ENCODE peak calls at places on chromosomes 1 and 21, in ten cellular contexts. One of them, this sample, is unnamed.

GRCh38 chr1:92030701-92031107 is 919 bp downstream of the EPHX4 start:
- DNase-seq in IMR-90: peak
- DNase-seq in CD8-positive, alpha-beta T cell: no peak
- DNase-seq in ascending aorta: no peak
- DNase-seq in left ventricle myocardium inferior: no peak
- DNase-seq in coronary artery: no peak
- DNase-seq in mammary epithelial cell: peak
- DNase-seq in A673: peak
- DNase-seq in psoas muscle: no peak
- DNase-seq in ovary: no peak
- DNase-seq in this sample: no peak

GRCh38 chr1:966603-967295 is 467 bp downstream of the PLEKHN1 start:
- DNase-seq in IMR-90: peak
- DNase-seq in CD8-positive, alpha-beta T cell: peak
- DNase-seq in ascending aorta: peak
- DNase-seq in left ventricle myocardium inferior: no peak
- DNase-seq in coronary artery: no peak
- DNase-seq in mammary epithelial cell: peak
- DNase-seq in A673: peak
- DNase-seq in psoas muscle: peak
- DNase-seq in ovary: no peak
- DNase-seq in this sample: peak

GRCh38 chr1:206903687-206904086 is 6.4 kb downstream of the IL24 start:
- DNase-seq in IMR-90: peak
- DNase-seq in CD8-positive, alpha-beta T cell: no peak
- DNase-seq in ascending aorta: no peak
- DNase-seq in left ventricle myocardium inferior: no peak
- DNase-seq in coronary artery: no peak
- DNase-seq in mammary epithelial cell: no peak
- DNase-seq in A673: no peak
- DNase-seq in psoas muscle: no peak
- DNase-seq in ovary: no peak
- DNase-seq in this sample: no peak

GRCh38 chr1:62232885-62233284 is 38.2 kb downstream of the L1TD1 start:
- DNase-seq in IMR-90: no peak
- DNase-seq in CD8-positive, alpha-beta T cell: no peak
- DNase-seq in ascending aorta: no peak
- DNase-seq in left ventricle myocardium inferior: no peak
- DNase-seq in coronary artery: no peak
- DNase-seq in mammary epithelial cell: peak
- DNase-seq in A673: no peak
- DNase-seq in psoas muscle: no peak
- DNase-seq in ovary: no peak
- DNase-seq in this sample: no peak

GRCh38 chr1:22976461-22977243 is 4.0 kb upstream of the LACTBL1 start:
- DNase-seq in IMR-90: peak
- DNase-seq in CD8-positive, alpha-beta T cell: peak
- DNase-seq in ascending aorta: no peak
- DNase-seq in left ventricle myocardium inferior: peak
- DNase-seq in coronary artery: no peak
- DNase-seq in mammary epithelial cell: peak
- DNase-seq in A673: peak
- DNase-seq in psoas muscle: no peak
- DNase-seq in ovary: no peak
- DNase-seq in this sample: peak

GRCh38 chr1:59682405-59683080 is 132.2 kb upstream of the HOOK1 start:
- DNase-seq in IMR-90: peak
- DNase-seq in CD8-positive, alpha-beta T cell: no peak
- DNase-seq in ascending aorta: no peak
- DNase-seq in left ventricle myocardium inferior: no peak
- DNase-seq in coronary artery: no peak
- DNase-seq in mammary epithelial cell: no peak
- DNase-seq in A673: no peak
- DNase-seq in psoas muscle: no peak
- DNase-seq in ovary: no peak
- DNase-seq in this sample: no peak

GRCh38 chr1:21042920-21043605 is 133.6 kb downstream of the EIF4G3 start:
- DNase-seq in IMR-90: peak
- DNase-seq in CD8-positive, alpha-beta T cell: no peak
- DNase-seq in ascending aorta: no peak
- DNase-seq in left ventricle myocardium inferior: no peak
- DNase-seq in coronary artery: no peak
- DNase-seq in mammary epithelial cell: no peak
- DNase-seq in A673: no peak
- DNase-seq in psoas muscle: no peak
- DNase-seq in ovary: no peak
- DNase-seq in this sample: no peak

GRCh38 chr1:237134929-237135328 is 92.9 kb downstream of the RYR2 start:
- DNase-seq in IMR-90: no peak
- DNase-seq in CD8-positive, alpha-beta T cell: no peak
- DNase-seq in ascending aorta: no peak
- DNase-seq in left ventricle myocardium inferior: no peak
- DNase-seq in coronary artery: no peak
- DNase-seq in mammary epithelial cell: no peak
- DNase-seq in A673: no peak
- DNase-seq in psoas muscle: no peak
- DNase-seq in ovary: no peak
- DNase-seq in this sample: no peak

GRCh38 chr1:111030590-111030989 is 66.9 kb upstream of the LRIF1 start:
- DNase-seq in IMR-90: peak
- DNase-seq in CD8-positive, alpha-beta T cell: peak
- DNase-seq in ascending aorta: no peak
- DNase-seq in left ventricle myocardium inferior: no peak
- DNase-seq in coronary artery: no peak
- DNase-seq in mammary epithelial cell: peak
- DNase-seq in A673: peak
- DNase-seq in psoas muscle: no peak
- DNase-seq in ovary: no peak
- DNase-seq in this sample: peak

GRCh38 chr1:248823517-248824001 is 2.2 kb downstream of the SH3BP5L start:
- DNase-seq in IMR-90: peak
- DNase-seq in CD8-positive, alpha-beta T cell: no peak
- DNase-seq in ascending aorta: no peak
- DNase-seq in left ventricle myocardium inferior: no peak
- DNase-seq in coronary artery: peak
- DNase-seq in mammary epithelial cell: no peak
- DNase-seq in A673: no peak
- DNase-seq in psoas muscle: no peak
- DNase-seq in ovary: no peak
- DNase-seq in this sample: no peak

GRCh38 chr21:35953570-35953969 is 106.8 kb downstream of the SETD4 start:
- DNase-seq in IMR-90: no peak
- DNase-seq in CD8-positive, alpha-beta T cell: no peak
- DNase-seq in ascending aorta: no peak
- DNase-seq in left ventricle myocardium inferior: no peak
- DNase-seq in coronary artery: no peak
- DNase-seq in mammary epithelial cell: no peak
- DNase-seq in A673: no peak
- DNase-seq in psoas muscle: no peak
- DNase-seq in ovary: no peak
- DNase-seq in this sample: no peak

GRCh38 chr1:151946366-151946764 is 37.1 kb upstream of the THEM4 start:
- DNase-seq in IMR-90: no peak
- DNase-seq in CD8-positive, alpha-beta T cell: no peak
- DNase-seq in ascending aorta: no peak
- DNase-seq in left ventricle myocardium inferior: no peak
- DNase-seq in coronary artery: no peak
- DNase-seq in mammary epithelial cell: peak
- DNase-seq in A673: no peak
- DNase-seq in psoas muscle: no peak
- DNase-seq in ovary: no peak
- DNase-seq in this sample: no peak

GRCh38 chr1:103108525-103109150 is 316 bp upstream of the COL11A1 start:
- DNase-seq in IMR-90: no peak
- DNase-seq in CD8-positive, alpha-beta T cell: no peak
- DNase-seq in ascending aorta: no peak
- DNase-seq in left ventricle myocardium inferior: no peak
- DNase-seq in coronary artery: no peak
- DNase-seq in mammary epithelial cell: no peak
- DNase-seq in A673: no peak
- DNase-seq in psoas muscle: peak
- DNase-seq in ovary: no peak
- DNase-seq in this sample: no peak

GRCh38 chr1:56535362-56535761 is 44.0 kb downstream of the PLPP3 start:
- DNase-seq in IMR-90: no peak
- DNase-seq in CD8-positive, alpha-beta T cell: no peak
- DNase-seq in ascending aorta: no peak
- DNase-seq in left ventricle myocardium inferior: no peak
- DNase-seq in coronary artery: no peak
- DNase-seq in mammary epithelial cell: no peak
- DNase-seq in A673: no peak
- DNase-seq in psoas muscle: no peak
- DNase-seq in ovary: no peak
- DNase-seq in this sample: no peak

DNA sequence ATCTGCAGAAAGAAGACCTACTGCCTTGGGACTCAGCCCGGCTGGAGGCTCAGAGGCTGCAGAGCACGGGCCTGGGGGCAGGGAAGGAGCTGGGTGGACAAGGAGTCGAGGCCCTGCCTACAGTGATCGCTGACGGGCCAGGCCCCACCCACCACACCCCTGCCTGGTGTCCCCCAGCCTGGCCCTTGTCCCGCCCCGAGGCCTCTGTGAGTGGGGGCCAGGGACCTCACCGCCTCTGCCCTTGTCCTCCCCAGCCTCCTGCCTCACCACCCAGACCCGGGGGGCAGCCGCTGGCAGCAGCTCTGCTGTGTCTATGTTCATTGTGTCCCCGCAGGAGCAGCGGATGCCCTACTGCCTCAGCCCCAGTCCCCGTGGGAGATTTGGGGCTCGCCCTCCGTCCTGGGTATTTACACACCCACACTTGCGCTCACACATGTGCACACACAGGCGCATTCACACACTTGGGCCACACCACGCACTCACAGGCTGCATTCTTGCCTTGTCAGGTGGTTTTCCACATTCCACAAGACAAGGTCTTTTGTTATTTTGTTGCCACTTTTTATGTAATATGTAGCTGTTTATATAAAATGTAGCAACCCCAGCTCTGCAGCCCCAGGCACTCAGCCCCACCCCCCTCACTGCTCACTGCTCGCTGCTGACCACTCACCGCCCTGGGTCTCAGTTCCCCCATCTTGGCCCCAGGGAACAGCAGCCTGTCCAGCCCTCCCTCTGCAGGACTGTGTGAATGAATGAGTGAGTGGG is 7.3 kb downstream of the PFKL start:
- DNase-seq in IMR-90: peak
- DNase-seq in CD8-positive, alpha-beta T cell: no peak
- DNase-seq in ascending aorta: no peak
- DNase-seq in left ventricle myocardium inferior: no peak
- DNase-seq in coronary artery: no peak
- DNase-seq in mammary epithelial cell: no peak
- DNase-seq in A673: no peak
- DNase-seq in psoas muscle: no peak
- DNase-seq in ovary: no peak
- DNase-seq in this sample: no peak
- H3K27ac ChIP-seq in IMR-90: no peak
- H3K27ac ChIP-seq in CD8-positive, alpha-beta T cell: no peak
- H3K27ac ChIP-seq in ascending aorta: no peak
- H3K27ac ChIP-seq in left ventricle myocardium inferior: no peak
- H3K27ac ChIP-seq in coronary artery: peak
- H3K27ac ChIP-seq in mammary epithelial cell: no peak
- H3K27ac ChIP-seq in A673: no peak
- H3K27ac ChIP-seq in psoas muscle: no peak
- H3K27ac ChIP-seq in ovary: no peak
- H3K27ac ChIP-seq in this sample: no peak

GRCh38 chr21:38255718-38256117 is 1.1 kb upstream of the KCNJ15 start:
- DNase-seq in IMR-90: no peak
- DNase-seq in CD8-positive, alpha-beta T cell: no peak
- DNase-seq in ascending aorta: no peak
- DNase-seq in left ventricle myocardium inferior: no peak
- DNase-seq in coronary artery: no peak
- DNase-seq in mammary epithelial cell: no peak
- DNase-seq in A673: no peak
- DNase-seq in psoas muscle: no peak
- DNase-seq in ovary: no peak
- DNase-seq in this sample: no peak

GRCh38 chr21:38258803-38259485 is 2.2 kb downstream of the KCNJ15 start:
- DNase-seq in IMR-90: peak
- DNase-seq in CD8-positive, alpha-beta T cell: no peak
- DNase-seq in ascending aorta: no peak
- DNase-seq in left ventricle myocardium inferior: no peak
- DNase-seq in coronary artery: no peak
- DNase-seq in mammary epithelial cell: no peak
- DNase-seq in A673: no peak
- DNase-seq in psoas muscle: no peak
- DNase-seq in ovary: no peak
- DNase-seq in this sample: no peak

GRCh38 chr21:38259665-38260064 is 2.9 kb downstream of the KCNJ15 start:
- DNase-seq in IMR-90: no peak
- DNase-seq in CD8-positive, alpha-beta T cell: no peak
- DNase-seq in ascending aorta: no peak
- DNase-seq in left ventricle myocardium inferior: no peak
- DNase-seq in coronary artery: no peak
- DNase-seq in mammary epithelial cell: no peak
- DNase-seq in A673: no peak
- DNase-seq in psoas muscle: no peak
- DNase-seq in ovary: no peak
- DNase-seq in this sample: no peak

GRCh38 chr21:38254970-38255369 is 1.8 kb upstream of the KCNJ15 start:
- DNase-seq in IMR-90: no peak
- DNase-seq in CD8-positive, alpha-beta T cell: no peak
- DNase-seq in ascending aorta: no peak
- DNase-seq in left ventricle myocardium inferior: no peak
- DNase-seq in coronary artery: no peak
- DNase-seq in mammary epithelial cell: peak
- DNase-seq in A673: no peak
- DNase-seq in psoas muscle: no peak
- DNase-seq in ovary: no peak
- DNase-seq in this sample: no peak

GRCh38 chr21:38256599-38257302 is at the start of gene KCNJ15:
- DNase-seq in IMR-90: no peak
- DNase-seq in CD8-positive, alpha-beta T cell: no peak
- DNase-seq in ascending aorta: no peak
- DNase-seq in left ventricle myocardium inferior: no peak
- DNase-seq in coronary artery: no peak
- DNase-seq in mammary epithelial cell: peak
- DNase-seq in A673: no peak
- DNase-seq in psoas muscle: no peak
- DNase-seq in ovary: no peak
- DNase-seq in this sample: no peak
- H3K27ac ChIP-seq in IMR-90: no peak
- H3K27ac ChIP-seq in CD8-positive, alpha-beta T cell: no peak
- H3K27ac ChIP-seq in ascending aorta: no peak
- H3K27ac ChIP-seq in left ventricle myocardium inferior: no peak
- H3K27ac ChIP-seq in coronary artery: no peak
- H3K27ac ChIP-seq in mammary epithelial cell: peak
- H3K27ac ChIP-seq in A673: no peak
- H3K27ac ChIP-seq in psoas muscle: no peak
- H3K27ac ChIP-seq in ovary: no peak
- H3K27ac ChIP-seq in this sample: no peak

GRCh38 chr1:77465139-77465538 is 183.3 kb downstream of the AK5 start:
- DNase-seq in IMR-90: peak
- DNase-seq in CD8-positive, alpha-beta T cell: no peak
- DNase-seq in ascending aorta: no peak
- DNase-seq in left ventricle myocardium inferior: no peak
- DNase-seq in coronary artery: no peak
- DNase-seq in mammary epithelial cell: no peak
- DNase-seq in A673: no peak
- DNase-seq in psoas muscle: no peak
- DNase-seq in ovary: no peak
- DNase-seq in this sample: no peak
- H3K27ac ChIP-seq in IMR-90: no peak
- H3K27ac ChIP-seq in CD8-positive, alpha-beta T cell: no peak
- H3K27ac ChIP-seq in ascending aorta: no peak
- H3K27ac ChIP-seq in left ventricle myocardium inferior: no peak
- H3K27ac ChIP-seq in coronary artery: no peak
- H3K27ac ChIP-seq in mammary epithelial cell: no peak
- H3K27ac ChIP-seq in A673: no peak
- H3K27ac ChIP-seq in psoas muscle: no peak
- H3K27ac ChIP-seq in ovary: no peak
- H3K27ac ChIP-seq in this sample: no peak

GRCh38 chr1:231419738-231420298 is 2.3 kb downstream of the EGLN1 start:
- DNase-seq in IMR-90: peak
- DNase-seq in CD8-positive, alpha-beta T cell: no peak
- DNase-seq in ascending aorta: no peak
- DNase-seq in left ventricle myocardium inferior: no peak
- DNase-seq in coronary artery: no peak
- DNase-seq in mammary epithelial cell: peak
- DNase-seq in A673: no peak
- DNase-seq in psoas muscle: no peak
- DNase-seq in ovary: no peak
- DNase-seq in this sample: no peak
- H3K27ac ChIP-seq in IMR-90: peak
- H3K27ac ChIP-seq in CD8-positive, alpha-beta T cell: no peak
- H3K27ac ChIP-seq in ascending aorta: peak
- H3K27ac ChIP-seq in left ventricle myocardium inferior: peak
- H3K27ac ChIP-seq in coronary artery: peak
- H3K27ac ChIP-seq in mammary epithelial cell: peak
- H3K27ac ChIP-seq in A673: peak
- H3K27ac ChIP-seq in psoas muscle: peak
- H3K27ac ChIP-seq in ovary: no peak
- H3K27ac ChIP-seq in this sample: peak

This sample was measured in tibial artery.